ENCODE peak calls at places on chromosomes 11 and 22, in ten cellular contexts. A is PC-3, M is NCI-H1417 treated with DMSO at 0.1 percent for 48 hours, U is posterior vena cava, V is ovary, X is skeletal muscle cell, D is NB4, T is cardiac muscle cell, Q is brain microvascular endothelial cell, W is natural killer cell. I is an unnamed sample.
A peak's percentile ranks its signal among the peaks of the same experiment; 100 is the strongest.

GRCh38 chr22:27760474-27760873 is 41.1 kb downstream of the MN1 start:
- DNase-seq in A (no peak), M (no peak), U (peak; percentile 25), V (no peak), X (no peak), D (no peak), T (no peak), Q (no peak), W (no peak), I (no peak)

GRCh38 chr22:22406445-22406844 is 102.1 kb downstream of the ZNF280B start:
- DNase-seq in A (no peak), M (no peak), U (no peak), V (no peak), X (no peak), D (peak; percentile 9), T (no peak), Q (no peak), W (no peak), I (no peak)

GRCh38 chr11:72369786-72370185 is 64.5 kb downstream of the CLPB start:
- DNase-seq in A (no peak), M (no peak), U (no peak), V (no peak), X (no peak), D (no peak), T (no peak), Q (no peak), W (no peak), I (no peak)

GRCh38 chr11:76863196-76863777 is 2.6 kb downstream of the ACER3 start:
- DNase-seq in A (no peak), M (no peak), U (no peak), V (no peak), X (no peak), D (peak; percentile 89), T (no peak), Q (no peak), W (no peak), I (no peak)

GRCh38 chr11:84564180-84564866 is 1062.8 kb downstream of the DLG2 start:
- DNase-seq in A (peak; percentile 88), M (no peak), U (no peak), V (no peak), X (no peak), D (peak; percentile 49), T (peak; percentile 43), Q (peak; percentile 62), W (no peak), I (peak; percentile 21)

GRCh38 chr22:30302810-30303138 is 13.5 kb upstream of the CASTOR1 start:
- DNase-seq in A (no peak), M (no peak), U (no peak), V (no peak), X (no peak), D (no peak), T (no peak), Q (no peak), W (no peak), I (no peak)

GRCh38 chr11:46388619-46389449 is 2.7 kb downstream of the CHRM4 start:
- DNase-seq in A (no peak), M (no peak), U (no peak), V (no peak), X (no peak), D (no peak), T (peak; percentile 67), Q (no peak), W (no peak), I (no peak)

GRCh38 chr11:119873761-119874421 is 144.9 kb upstream of the NECTIN1 start:
- DNase-seq in A (no peak), M (no peak), U (peak; percentile 59), V (no peak), X (no peak), D (no peak), T (no peak), Q (no peak), W (no peak), I (no peak)

GRCh38 chr11:26297179-26297970 is 34.6 kb upstream of the ANO3 start:
- DNase-seq in A (peak; percentile 64), M (no peak), U (no peak), V (no peak), X (peak; percentile 55), D (peak; percentile 69), T (peak; percentile 61), Q (peak; percentile 66), W (no peak), I (peak; percentile 50)

GRCh38 chr11:134682577-134682976 is 270.5 kb upstream of the B3GAT1 start:
- DNase-seq in A (no peak), M (no peak), U (peak; percentile 37), V (no peak), X (no peak), D (no peak), T (no peak), Q (no peak), W (no peak), I (no peak)

GRCh38 chr22:50267591-50268390 is 2.4 kb downstream of the MAPK11 start:
- DNase-seq in A (no peak), M (no peak), U (no peak), V (peak; percentile 86), X (no peak), D (no peak), T (peak; percentile 67), Q (no peak), W (no peak), I (peak; percentile 41)

GRCh38 chr22:22865311-22866072 is 22.1 kb upstream of the IGLL5 start:
- DNase-seq in A (no peak), M (no peak), U (no peak), V (no peak), X (no peak), D (no peak), T (no peak), Q (no peak), W (no peak), I (no peak)

GRCh38 chr22:30344447-30345200 is 12.1 kb downstream of the SF3A1 start:
- DNase-seq in A (no peak), M (no peak), U (no peak), V (no peak), X (no peak), D (no peak), T (no peak), Q (no peak), W (no peak), I (no peak)

GRCh38 chr11:130560000-130560852 is 111.8 kb downstream of the ADAMTS15 start:
- DNase-seq in A (no peak), M (no peak), U (no peak), V (no peak), X (no peak), D (no peak), T (no peak), Q (no peak), W (no peak), I (no peak)

GRCh38 chr11:14764899-14765527 is 121.4 kb downstream of the PDE3B start:
- DNase-seq in A (peak; percentile 51), M (no peak), U (no peak), V (no peak), X (no peak), D (peak; percentile 82), T (no peak), Q (peak; percentile 31), W (no peak), I (peak; percentile 16)

GRCh38 chr11:47946682-47947575 is 33.4 kb upstream of the PTPRJ start:
- DNase-seq in A (peak; percentile 98), M (no peak), U (peak; percentile 95), V (peak; percentile 67), X (peak; percentile 81), D (peak; percentile 94), T (no peak), Q (peak; percentile 89), W (no peak), I (peak; percentile 91)

GRCh38 chr22:11066458-11067285 is 4461.3 kb upstream of the OR11H1 start:
- DNase-seq in A (no peak), M (no peak), U (peak; percentile 89), V (no peak), X (no peak), D (no peak), T (no peak), Q (no peak), W (no peak), I (no peak)

I was measured in HFFc6.